ENCODE peak calls at places on chromosome 19, in seven cellular contexts. D, E, B, O, V, C and I are unnamed samples.

GRCh38 chr19:13036366-13036976 is 41.2 kb downstream of the NFIX start:
- DNase-seq in D (peak; percentile 76), E (no peak), B (no peak), O (peak; percentile 29), V (peak; percentile 69), C (no peak), I (peak; percentile 66)

GRCh38 chr19:48844472-48844871 is 8.2 kb upstream of the HSD17B14 start:
- DNase-seq in D (no peak), E (no peak), B (no peak), O (peak; percentile 68), V (no peak), C (no peak), I (no peak)

GRCh38 chr19:41997121-41997850 is 3.3 kb upstream of the ATP1A3 start:
- DNase-seq in D (no peak), E (no peak), B (peak; percentile 26), O (peak; percentile 22), V (no peak), C (peak; percentile 24), I (peak; percentile 43)

GRCh38 chr19:51359294-51359693 is 6.9 kb downstream of the ETFB start:
- DNase-seq in D (no peak), E (no peak), B (no peak), O (peak; percentile 95), V (no peak), C (no peak), I (no peak)

GRCh38 chr19:29001006-29001921 is 211.7 kb downstream of the UQCRFS1 start:
- DNase-seq in D (no peak), E (no peak), B (no peak), O (no peak), V (no peak), C (no peak), I (no peak)

GRCh38 chr19:38684078-38684861 is 36.8 kb downstream of the ACTN4 start:
- DNase-seq in D (peak; percentile 78), E (peak; percentile 43), B (peak; percentile 91), O (peak; percentile 91), V (peak; percentile 88), C (peak; percentile 65), I (peak; percentile 64)

GRCh38 chr19:44706506-44707236 is 7.7 kb downstream of the CEACAM16 start:
- DNase-seq in D (no peak), E (no peak), B (no peak), O (no peak), V (no peak), C (no peak), I (no peak)

GRCh38 chr19:7699422-7700127 is 2.4 kb downstream of the FCER2 start:
- DNase-seq in D (no peak), E (no peak), B (no peak), O (no peak), V (no peak), C (no peak), I (no peak)

GRCh38 chr19:42193706-42194105 is 23.8 kb downstream of the DEDD2 start:
- DNase-seq in D (no peak), E (no peak), B (no peak), O (peak; percentile 41), V (no peak), C (no peak), I (no peak)

GRCh38 chr19:51330366-51330765 is 11.6 kb downstream of the VSIG10L start:
- DNase-seq in D (no peak), E (no peak), B (no peak), O (no peak), V (no peak), C (no peak), I (no peak)

GRCh38 chr19:45404557-45405434 is at the start of gene PPP1R13L:
- DNase-seq in D (peak; percentile 96), E (no peak), B (peak; percentile 86), O (peak; percentile 56), V (peak; percentile 76), C (peak; percentile 96), I (peak; percentile 92)

GRCh38 chr19:40223135-40223822 is 3.2 kb downstream of the CCNP start:
- DNase-seq in D (no peak), E (no peak), B (no peak), O (no peak), V (no peak), C (no peak), I (peak; percentile 30)

GRCh38 chr19:28555317-28555716 is 657.6 kb downstream of the UQCRFS1 start:
- DNase-seq in D (no peak), E (no peak), B (no peak), O (no peak), V (no peak), C (no peak), I (no peak)

GRCh38 chr19:40799558-40800338 is 757 bp downstream of the EGLN2 start:
- DNase-seq in D (no peak), E (no peak), B (no peak), O (no peak), V (peak; percentile 64), C (no peak), I (peak; percentile 42)

GRCh38 chr19:41883821-41884733 is 1.1 kb downstream of the ARHGEF1 start:
- DNase-seq in D (peak; percentile 94), E (peak; percentile 80), B (peak; percentile 95), O (peak; percentile 96), V (peak; percentile 89), C (peak; percentile 95), I (peak; percentile 97)

GRCh38 chr19:22595918-22596341 is 38.2 kb upstream of the ZNF492 start:
- DNase-seq in D (peak; percentile 75), E (peak; percentile 50), B (no peak), O (no peak), V (peak; percentile 83), C (no peak), I (no peak)

GRCh38 chr19:13873776-13874515 is 3.0 kb upstream of the NANOS3 start:
- DNase-seq in D (no peak), E (no peak), B (no peak), O (no peak), V (no peak), C (no peak), I (no peak)

GRCh38 chr19:10430505-10431253 is 10.3 kb downstream of the PDE4A start:
- DNase-seq in D (no peak), E (no peak), B (no peak), O (peak; percentile 37), V (peak; percentile 38), C (peak; percentile 48), I (peak; percentile 77)

GRCh38 chr19:10433131-10433536 is 12.8 kb downstream of the PDE4A start:
- DNase-seq in D (no peak), E (no peak), B (no peak), O (no peak), V (no peak), C (no peak), I (peak; percentile 39)

GRCh38 chr19:10432736-10433130 is 12.4 kb downstream of the PDE4A start:
- DNase-seq in D (no peak), E (no peak), B (no peak), O (no peak), V (no peak), C (no peak), I (peak; percentile 64)

GRCh38 chr19:10431254-10431942 is 11.1 kb downstream of the PDE4A start:
- DNase-seq in D (no peak), E (no peak), B (no peak), O (no peak), V (no peak), C (no peak), I (peak; percentile 44)

GRCh38 chr19:10431943-10432735 is 11.8 kb downstream of the PDE4A start:
- DNase-seq in D (no peak), E (no peak), B (peak; percentile 65), O (no peak), V (no peak), C (peak; percentile 41), I (peak; percentile 78)
- H3K4me3 ChIP-seq in D (peak overlapping the region; percentile 76), E (peak overlapping the region; percentile 63), B (peak overlapping the region; percentile 32), O (peak overlapping the region; percentile 48), V (peak overlapping the region; percentile 43), C (peak overlapping the region; percentile 56), I (peak overlapping the region; percentile 70)

DNA sequence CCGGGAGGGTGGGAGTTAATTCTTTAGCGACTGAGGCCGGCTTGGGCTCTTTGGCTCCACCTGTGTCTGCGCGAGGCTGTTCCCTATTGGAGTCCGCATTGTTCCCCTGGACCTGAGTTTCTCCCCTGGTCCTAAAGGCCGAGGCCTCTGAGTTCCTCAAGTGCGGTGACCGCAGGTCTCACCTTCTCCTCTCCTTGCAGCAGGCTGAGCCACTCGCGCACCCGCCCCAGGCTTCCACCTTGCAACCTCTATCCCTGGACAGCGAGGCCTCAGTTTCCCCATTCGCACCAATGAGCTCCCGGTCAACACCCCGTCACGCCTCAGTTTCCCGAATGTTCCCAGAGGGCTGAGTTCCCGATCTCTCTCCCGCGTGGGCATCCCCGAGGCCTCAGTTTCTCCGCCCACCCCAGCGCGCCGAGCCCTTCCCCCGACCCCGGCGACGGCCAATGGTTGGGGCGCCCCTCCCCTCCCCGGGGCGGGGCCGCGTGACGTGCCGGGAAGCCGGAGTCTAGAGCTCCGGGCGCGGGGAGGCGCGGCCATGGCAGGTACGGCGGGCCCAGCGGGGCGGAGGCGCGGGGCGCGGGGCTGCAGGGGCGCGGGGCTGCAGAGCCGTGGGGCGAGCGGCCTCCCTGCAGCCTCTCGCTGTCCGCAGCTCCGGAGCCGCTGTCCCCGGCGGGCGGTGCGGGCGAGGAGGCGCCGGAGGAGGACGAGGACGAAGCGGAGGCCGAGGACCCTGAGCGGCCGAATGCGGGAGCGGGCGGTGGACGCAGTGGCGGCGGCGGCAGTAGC is at the start of gene MPND:
- DNase-seq in D (peak; percentile 87), E (peak; percentile 90), B (peak; percentile 86), O (peak; percentile 64), V (peak; percentile 87), C (peak; percentile 91), I (peak; percentile 95)
- TF ChIP-seq POLR2A in D (no peak), E (peak; percentile 49), B (peak; percentile 53), O (no peak), V (peak; percentile 69), C (peak; percentile 78), I (no peak)

GRCh38 chr19:1648926-1649541 is 3.4 kb downstream of the TCF3 start:
- DNase-seq in D (no peak), E (no peak), B (no peak), O (no peak), V (no peak), C (no peak), I (no peak)

GRCh38 chr19:1648156-1648925 is 4.1 kb downstream of the TCF3 start:
- DNase-seq in D (no peak), E (no peak), B (no peak), O (no peak), V (no peak), C (no peak), I (no peak)

GRCh38 chr19:1650627-1651009 is 1.8 kb downstream of the TCF3 start:
- DNase-seq in D (no peak), E (no peak), B (no peak), O (peak; percentile 7), V (no peak), C (no peak), I (no peak)

GRCh38 chr19:1651061-1651547 is 1.3 kb downstream of the TCF3 start:
- DNase-seq in D (no peak), E (no peak), B (no peak), O (peak; percentile 16), V (no peak), C (no peak), I (no peak)

GRCh38 chr19:1649706-1650626 is 2.4 kb downstream of the TCF3 start:
- DNase-seq in D (no peak), E (no peak), B (no peak), O (no peak), V (no peak), C (no peak), I (no peak)
- H3K27ac ChIP-seq in D (peak overlapping the region; percentile 48), E (peak overlapping the region; percentile 90), B (no peak overlapping the region), O (no peak overlapping the region), V (peak overlapping the region; percentile 100), C (no peak overlapping the region), I (peak overlapping the region; percentile 87)

DNA sequence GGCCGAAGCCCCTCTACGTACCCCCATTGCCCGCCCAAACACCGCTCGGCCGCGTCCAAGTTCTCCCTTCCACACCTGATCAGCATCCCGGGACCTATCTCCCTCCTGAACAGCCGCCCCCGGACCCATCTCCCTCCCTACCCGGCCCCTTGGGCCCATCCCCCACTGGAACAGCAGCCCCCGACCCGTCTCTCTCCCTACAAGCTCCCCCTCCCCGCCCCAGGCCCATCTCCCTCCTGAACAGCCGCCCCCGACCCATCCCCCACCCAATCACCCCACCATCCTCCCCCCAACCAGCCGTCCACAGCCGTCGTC is 608 bp downstream of the ZSCAN1 start:
- DNase-seq in D (peak; percentile 25), E (no peak), B (no peak), O (no peak), V (no peak), C (no peak), I (no peak)
- H3K4me3 ChIP-seq in D (peak overlapping the region; percentile 26), E (peak overlapping the region; percentile 51), B (no peak overlapping the region), O (no peak overlapping the region), V (peak overlapping the region; percentile 31), C (peak overlapping the region; percentile 54), I (peak overlapping the region; percentile 39)